ENCODE peak calls at places on chromosomes 2 and 18, in eight cellular contexts. G, Y, F, S, N, A, L and K are unnamed samples.

GRCh38 chr2:179860255-179861026 is 971 bp downstream of the ZNF385B start:
- DNase-seq in G (peak; percentile 23), Y (no peak), F (no peak), S (no peak), N (no peak), A (peak; percentile 11), L (no peak), K (no peak)

GRCh38 chr2:108579631-108580030 is 45.4 kb downstream of the LIMS1 start:
- DNase-seq in G (no peak), Y (no peak), F (peak; percentile 20), S (peak; percentile 42), N (no peak), A (no peak), L (peak; percentile 50), K (no peak)

GRCh38 chr2:112881217-112882000 is 29.6 kb upstream of the IL37 start:
- DNase-seq in G (peak; percentile 83), Y (no peak), F (no peak), S (no peak), N (no peak), A (no peak), L (no peak), K (no peak)

GRCh38 chr2:46825958-46826897 is 89.4 kb downstream of the MCFD2 start:
- DNase-seq in G (peak; percentile 95), Y (no peak), F (no peak), S (no peak), N (no peak), A (no peak), L (no peak), K (no peak)

GRCh38 chr2:118539290-118539689 is 308.2 kb downstream of the EN1 start:
- DNase-seq in G (peak; percentile 75), Y (peak; percentile 7), F (no peak), S (no peak), N (no peak), A (peak; percentile 37), L (peak; percentile 25), K (no peak)

GRCh38 chr2:35033748-35034147 is 1321.8 kb upstream of the CRIM1 start:
- DNase-seq in G (no peak), Y (no peak), F (no peak), S (no peak), N (no peak), A (no peak), L (no peak), K (no peak)

GRCh38 chr2:23491622-23492336 is 106.8 kb downstream of the KLHL29 start:
- DNase-seq in G (no peak), Y (no peak), F (no peak), S (no peak), N (no peak), A (no peak), L (no peak), K (no peak)

GRCh38 chr2:23238011-23238657 is 146.8 kb upstream of the KLHL29 start:
- DNase-seq in G (no peak), Y (no peak), F (no peak), S (no peak), N (no peak), A (no peak), L (no peak), K (no peak)

GRCh38 chr18:49446481-49446880 is 14.0 kb downstream of the DYM start:
- DNase-seq in G (peak; percentile 26), Y (no peak), F (no peak), S (no peak), N (no peak), A (no peak), L (no peak), K (no peak)

GRCh38 chr2:156476021-156476420 is 39.8 kb downstream of the GPD2 start:
- DNase-seq in G (no peak), Y (no peak), F (no peak), S (no peak), N (no peak), A (no peak), L (no peak), K (no peak)

GRCh38 chr2:12804141-12804857 is 87.6 kb downstream of the TRIB2 start:
- DNase-seq in G (peak; percentile 45), Y (no peak), F (no peak), S (no peak), N (no peak), A (no peak), L (no peak), K (no peak)

GRCh38 chr2:30655660-30656059 is 151.6 kb downstream of the CAPN13 start:
- DNase-seq in G (no peak), Y (no peak), F (no peak), S (no peak), N (no peak), A (no peak), L (no peak), K (no peak)

GRCh38 chr2:85245891-85246290 is 81.9 kb downstream of the TGOLN2 start:
- DNase-seq in G (peak; percentile 59), Y (no peak), F (no peak), S (no peak), N (no peak), A (no peak), L (no peak), K (no peak)

GRCh38 chr2:16625201-16625729 is 40.4 kb downstream of the CYRIA start:
- DNase-seq in G (no peak), Y (no peak), F (no peak), S (peak; percentile 46), N (no peak), A (no peak), L (no peak), K (no peak)

GRCh38 chr18:12657849-12658829 is at the start of gene SPIRE1:
- DNase-seq in G (peak; percentile 80), Y (peak; percentile 66), F (peak; percentile 82), S (peak; percentile 86), N (no peak), A (peak; percentile 81), L (peak; percentile 76), K (peak; percentile 28)

GRCh38 chr2:12192762-12193161 is 446.3 kb downstream of the LPIN1 start:
- DNase-seq in G (no peak), Y (no peak), F (no peak), S (peak; percentile 29), N (no peak), A (no peak), L (no peak), K (no peak)

GRCh38 chr18:31399336-31400032 is 22.9 kb downstream of the DSG4 start:
- DNase-seq in G (no peak), Y (no peak), F (no peak), S (no peak), N (no peak), A (no peak), L (no peak), K (no peak)

GRCh38 chr2:24375349-24376087 is 15.2 kb upstream of the ITSN2 start:
- DNase-seq in G (no peak), Y (no peak), F (no peak), S (no peak), N (no peak), A (no peak), L (no peak), K (no peak)

GRCh38 chr2:52821631-52822030 is 946.0 kb upstream of the CHAC2 start:
- DNase-seq in G (peak; percentile 0), Y (no peak), F (no peak), S (no peak), N (no peak), A (peak; percentile 8), L (no peak), K (no peak)

DNA sequence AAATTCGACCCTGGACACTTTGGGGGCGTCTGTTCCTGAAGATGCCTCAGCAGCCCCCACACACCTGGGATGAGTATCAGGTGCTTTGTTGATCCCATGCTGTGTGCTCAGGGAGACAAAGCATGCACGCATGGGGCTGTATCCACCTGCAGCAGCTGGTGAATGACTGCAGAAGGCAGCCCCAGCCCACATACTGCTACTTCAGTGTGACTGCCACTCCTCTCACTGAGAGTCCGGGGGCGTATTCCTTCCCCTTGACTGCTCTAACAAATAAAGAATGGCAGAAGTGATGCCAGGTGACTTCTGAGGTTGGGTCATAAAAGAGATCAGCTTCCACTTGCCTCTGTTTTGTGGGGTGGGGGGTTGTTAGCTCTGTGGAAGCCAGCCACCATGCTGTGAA is 289.5 kb downstream of the CELF4 start:
- DNase-seq in G (no peak), Y (no peak), F (no peak), S (no peak), N (no peak), A (no peak), L (no peak), K (no peak)
- H3K4me1 ChIP-seq in G (no peaks in the 10 kb centered on the region), Y (no peaks in the 10 kb centered on the region), F (no peaks in the 10 kb centered on the region), S (peaks cover 6% of the 10 kb centered on the region), N (no peaks in the 10 kb centered on the region), A (no peaks in the 10 kb centered on the region), L (no peaks in the 10 kb centered on the region), K (no peaks in the 10 kb centered on the region)

GRCh38 chr18:35296079-35296478 is 6.0 kb upstream of the ZSCAN30 start:
- DNase-seq in G (no peak), Y (no peak), F (no peak), S (no peak), N (no peak), A (no peak), L (no peak), K (no peak)
- H3K36me3 ChIP-seq in G (peaks cover 45% of the 10 kb centered on the region), Y (no peaks in the 10 kb centered on the region), F (peaks cover 72% of the 10 kb centered on the region), S (peaks cover 45% of the 10 kb centered on the region), N (no peaks in the 10 kb centered on the region), A (peaks cover 7% of the 10 kb centered on the region), L (peaks cover 49% of the 10 kb centered on the region), K (peaks cover 48% of the 10 kb centered on the region)

DNA sequence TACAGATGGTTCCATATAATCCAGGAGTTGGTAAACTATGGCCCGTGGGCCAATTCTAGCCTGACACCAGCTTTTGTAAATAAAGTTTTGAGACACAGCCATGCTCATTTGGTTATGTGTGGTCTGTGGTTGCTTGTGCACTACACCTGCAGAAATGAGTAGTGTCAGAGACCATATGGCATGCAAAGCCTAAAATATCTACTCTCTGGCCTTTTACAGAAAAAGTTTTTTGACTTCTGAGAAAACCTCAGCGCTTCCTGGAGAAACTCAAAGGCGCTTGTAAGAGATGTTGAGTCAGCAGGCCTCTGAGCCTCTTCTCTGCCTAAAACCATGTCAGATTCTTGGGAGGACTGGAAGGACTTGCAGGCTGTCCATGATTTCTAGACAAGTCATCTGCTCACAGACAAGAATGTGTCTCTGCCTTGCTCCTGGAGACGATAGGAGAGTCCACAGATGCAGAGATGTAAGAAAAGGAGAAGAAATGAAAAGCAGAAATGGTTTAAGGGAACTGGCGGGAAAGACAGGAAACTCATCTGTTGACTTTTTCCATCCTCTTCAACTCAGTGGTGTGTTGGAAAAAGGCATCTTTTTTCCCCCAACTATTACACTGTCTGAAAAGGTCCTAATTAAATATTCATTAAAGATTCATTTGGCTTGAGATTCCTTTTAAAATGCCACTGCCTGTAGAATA is 5.2 kb downstream of the TTC39C start:
- DNase-seq in G (no peak), Y (no peak), F (no peak), S (no peak), N (no peak), A (no peak), L (no peak), K (peak; percentile 73)
- H3K4me1 ChIP-seq in G (peaks cover 21% of the 10 kb centered on the region), Y (no peaks in the 10 kb centered on the region), F (peaks cover 15% of the 10 kb centered on the region), S (peaks cover 11% of the 10 kb centered on the region), N (peaks cover 20% of the 10 kb centered on the region), A (peaks cover 10% of the 10 kb centered on the region), L (peaks cover 5% of the 10 kb centered on the region), K (peaks cover 79% of the 10 kb centered on the region)

DNA sequence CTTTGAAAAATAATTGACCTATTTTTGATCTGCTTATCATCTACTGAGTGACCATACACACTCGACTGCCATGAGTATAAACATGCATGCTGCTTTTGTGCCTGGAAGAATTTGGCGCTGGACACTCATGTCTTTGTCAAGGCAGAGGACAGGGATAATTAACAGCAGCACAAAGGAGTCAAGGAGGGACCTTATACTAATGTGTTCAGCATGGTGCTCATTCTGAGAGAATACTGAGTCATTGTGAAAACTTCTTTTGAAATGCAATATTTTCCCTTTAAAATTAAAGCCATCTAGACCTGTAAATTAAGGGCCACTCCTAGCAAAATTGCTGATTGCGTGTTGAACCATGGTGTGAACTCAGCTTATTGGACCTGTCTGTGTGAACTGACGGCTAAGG is 116.3 kb downstream of the ZNF532 start:
- DNase-seq in G (peak; percentile 23), Y (no peak), F (no peak), S (no peak), N (no peak), A (no peak), L (no peak), K (no peak)
- H3K36me3 ChIP-seq in G (no peaks in the 10 kb centered on the region), Y (peaks cover 16% of the 10 kb centered on the region), F (peaks cover 65% of the 10 kb centered on the region), S (peaks cover 70% of the 10 kb centered on the region), N (peaks cover 22% of the 10 kb centered on the region), A (no peaks in the 10 kb centered on the region), L (peaks cover 62% of the 10 kb centered on the region), K (no peaks in the 10 kb centered on the region)